ENCODE peak calls at places on chromosomes 2 and 18, in six cellular contexts. O is RWPE1, G is left ventricle myocardium inferior, H is A549, U is cardiac fibroblast, F is upper lobe of right lung. L is an unnamed sample.
A peak's percentile ranks its signal among the peaks of the same experiment; 100 is the strongest.

GRCh38 chr2:69789129-69789528 is 40.3 kb upstream of the GMCL1 start:
- DNase-seq in F (no peak), O (no peak), H (peak; percentile 91), U (peak; percentile 93), G (no peak), L (peak; percentile 95)

GRCh38 chr2:135960598-135961551 is 24.6 kb downstream of the DARS1 start:
- DNase-seq in H (no peak), O (no peak), U (peak; percentile 51), F (no peak), G (no peak), L (no peak)

GRCh38 chr18:57744211-57744694 is 58.9 kb downstream of the ATP8B1 start:
- DNase-seq in G (no peak), U (peak; percentile 84), F (no peak), O (no peak), H (peak; percentile 57), L (no peak)

GRCh38 chr2:127175821-127176354 is 44.2 kb downstream of the CYP27C1 start:
- DNase-seq in O (no peak), G (no peak), H (no peak), F (no peak), U (peak; percentile 19), L (peak; percentile 79)

GRCh38 chr18:21629089-21629832 is 17.1 kb downstream of the SNRPD1 start:
- DNase-seq in O (no peak), G (no peak), H (no peak), F (no peak), U (no peak), L (no peak)

GRCh38 chr2:118097657-118098056 is 9.4 kb downstream of the INSIG2 start:
- DNase-seq in H (no peak), O (no peak), U (peak; percentile 54), F (no peak), G (no peak), L (no peak)

GRCh38 chr18:58262581-58262980 is 218.6 kb downstream of the NEDD4L start:
- DNase-seq in H (no peak), O (no peak), G (no peak), U (no peak), F (no peak), L (no peak)

GRCh38 chr18:39414009-39414700 is 1848.6 kb upstream of the CELF4 start:
- DNase-seq in U (peak; percentile 53), G (no peak), H (peak; percentile 7), F (no peak), O (peak; percentile 46), L (peak; percentile 35)

GRCh38 chr2:113058998-113059960 is at the start of gene IL36RN:
- DNase-seq in O (no peak), G (no peak), U (no peak), H (no peak), F (no peak), L (no peak)

GRCh38 chr2:132465917-132466316 is 49.3 kb downstream of the GPR39 start:
- DNase-seq in G (no peak), U (peak; percentile 28), O (no peak), F (no peak), H (no peak), L (no peak)

GRCh38 chr2:15557947-15558346 is 3.2 kb downstream of the NBAS start:
- DNase-seq in G (no peak), U (no peak), H (no peak), F (no peak), O (no peak), L (no peak)

GRCh38 chr18:78268226-78268625 is 711.4 kb upstream of the SALL3 start:
- DNase-seq in U (no peak), G (no peak), O (no peak), H (no peak), F (no peak), L (no peak)

GRCh38 chr2:95058989-95059601 is 33.6 kb downstream of the MAL start:
- DNase-seq in F (peak; percentile 59), U (no peak), G (no peak), O (no peak), H (no peak), L (no peak)

GRCh38 chr18:63216497-63216896 is 103.1 kb downstream of the BCL2 start:
- DNase-seq in F (no peak), U (no peak), O (no peak), G (no peak), H (no peak), L (no peak)

GRCh38 chr18:24600076-24600654 is 139.7 kb downstream of the HRH4 start:
- DNase-seq in H (peak; percentile 41), G (no peak), O (peak; percentile 36), F (no peak), U (peak; percentile 71), L (peak; percentile 36)

GRCh38 chr2:216596986-216597509 is 36.2 kb upstream of the IGFBP2 start:
- DNase-seq in H (no peak), U (no peak), G (no peak), O (no peak), F (no peak), L (no peak)

GRCh38 chr2:157362627-157363026 is 37.0 kb upstream of the ERMN start:
- DNase-seq in O (no peak), U (no peak), F (no peak), G (no peak), H (no peak), L (no peak)

GRCh38 chr2:10918661-10919414 is 7.1 kb downstream of the KCNF1 start:
- DNase-seq in O (no peak), U (peak; percentile 40), H (no peak), G (peak; percentile 37), F (no peak), L (no peak)

GRCh38 chr18:24595556-24595955 is 135.1 kb downstream of the HRH4 start:
- DNase-seq in H (no peak), O (no peak), F (peak; percentile 71), G (no peak), U (no peak), L (no peak)

GRCh38 chr2:82539222-82539621 is 1919.9 kb downstream of the SUCLG1 start:
- DNase-seq in F (no peak), O (no peak), H (no peak), U (no peak), G (no peak), L (no peak)

GRCh38 chr18:10457798-10458197 is 3.4 kb downstream of the APCDD1 start:
- DNase-seq in O (no peak), F (no peak), U (no peak), H (no peak), G (no peak), L (no peak)

GRCh38 chr18:45777393-45777792 is 48.1 kb upstream of the SIGLEC15 start:
- DNase-seq in G (no peak), U (peak; percentile 84), O (peak; percentile 27), F (no peak), H (no peak), L (peak; percentile 86)

DNA sequence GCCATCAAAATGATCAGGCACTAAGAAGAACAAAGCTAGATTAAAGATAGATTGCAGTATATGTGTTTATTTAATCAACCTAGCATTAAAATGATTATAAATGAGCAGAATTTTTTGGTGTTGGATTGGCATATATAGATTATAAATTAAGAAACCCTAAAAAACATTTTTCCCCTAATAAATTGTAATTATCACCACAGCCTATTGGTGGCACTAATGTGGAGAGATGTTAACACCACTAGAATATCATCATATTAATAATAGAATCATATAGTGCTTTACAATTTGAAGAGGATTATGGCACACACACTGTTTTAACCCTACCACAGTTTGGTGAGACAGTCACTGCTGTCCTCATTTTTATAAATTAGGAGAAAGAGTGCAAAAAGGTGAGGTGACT is 112.4 kb upstream of the RND3 start:
- DNase-seq in U (no peak), O (no peak), F (no peak), G (no peak), H (no peak), L (no peak)
- TF ChIP-seq CTCF in U (peak; percentile 14), O (no peak), F (peak; percentile 25), G (peak; percentile 19), H (no peak), L (peak; percentile 46)

GRCh38 chr18:13216092-13216582 is 2.4 kb upstream of the LDLRAD4 start:
- DNase-seq in F (peak; percentile 75), O (peak; percentile 31), U (peak; percentile 54), G (peak; percentile 72), H (peak; percentile 71), L (peak; percentile 38)

GRCh38 chr18:13217971-13218375 is 587 bp upstream of the LDLRAD4 start:
- DNase-seq in F (peak; percentile 74), O (no peak), G (peak; percentile 57), U (peak; percentile 3), H (no peak), L (no peak)

GRCh38 chr18:13217466-13217961 is 1.0 kb upstream of the LDLRAD4 start:
- DNase-seq in O (no peak), G (peak; percentile 78), H (peak; percentile 39), U (peak; percentile 16), F (peak; percentile 76), L (no peak)

GRCh38 chr18:13218376-13219011 is at the start of gene LDLRAD4:
- DNase-seq in H (no peak), G (peak; percentile 65), F (no peak), U (peak; percentile 2), O (no peak), L (no peak)

GRCh38 chr18:13216732-13217465 is 1.7 kb upstream of the LDLRAD4 start:
- DNase-seq in O (no peak), H (no peak), G (peak; percentile 59), F (peak; percentile 74), U (peak; percentile 2), L (no peak)
- TF ChIP-seq CTCF in O (peak; percentile 67), H (peak; percentile 28), G (peak; percentile 61), F (peak; percentile 27), U (no peak), L (no peak)

DNA sequence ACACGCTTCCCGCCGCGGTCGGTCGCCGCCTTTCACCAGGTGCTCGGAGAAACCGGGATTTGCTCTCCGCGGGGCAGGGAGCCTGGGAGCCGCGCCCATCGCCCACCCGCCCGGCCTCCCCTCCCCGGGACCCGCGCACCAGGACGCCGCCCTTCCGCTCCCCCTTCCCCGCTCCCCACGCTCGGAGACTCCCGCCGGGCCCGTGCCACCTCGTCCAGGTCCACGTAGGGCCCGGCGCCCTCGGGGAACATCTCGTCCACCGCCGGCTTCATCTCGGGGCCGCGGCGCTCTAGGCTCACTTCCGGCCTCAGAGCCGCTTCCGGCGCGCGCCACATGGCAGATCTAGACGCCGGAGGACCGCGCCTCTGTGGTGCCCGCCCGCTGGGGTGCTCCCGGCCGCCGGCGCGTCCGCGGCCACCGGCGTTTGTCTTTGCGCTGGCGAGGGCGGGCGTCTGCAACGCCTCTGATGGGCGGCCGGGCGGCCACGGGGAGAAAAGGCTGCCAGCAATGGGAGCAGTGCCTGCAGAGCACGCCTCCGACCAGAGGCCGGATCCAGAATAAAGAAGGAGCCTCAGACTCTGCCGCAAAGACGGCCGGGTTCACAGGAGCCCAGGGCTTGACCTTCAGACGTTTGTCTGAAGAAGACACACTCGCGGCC is at the start of gene COPS9:
- DNase-seq in U (peak; percentile 89), O (peak; percentile 89), F (peak; percentile 94), H (peak; percentile 89), G (peak; percentile 87), L (peak; percentile 87)
- TF ChIP-seq CTCF in U (no peak), O (no peak), F (no peak), H (no peak), G (no peak), L (peak; percentile 10)

GRCh38 chr2:152557273-152557879 is 159.9 kb downstream of the PRPF40A start:
- DNase-seq in U (no peak), G (no peak), H (no peak), O (no peak), F (no peak), L (no peak)

GRCh38 chr2:152553518-152553917 is 163.7 kb downstream of the PRPF40A start:
- DNase-seq in O (no peak), U (no peak), H (no peak), G (no peak), F (no peak), L (no peak)

GRCh38 chr2:152556506-152556905 is 160.8 kb downstream of the PRPF40A start:
- DNase-seq in H (no peak), O (no peak), U (no peak), F (no peak), G (no peak), L (no peak)

GRCh38 chr2:152552868-152553267 is 164.4 kb downstream of the PRPF40A start:
- DNase-seq in H (no peak), F (no peak), O (no peak), G (no peak), U (no peak), L (no peak)

GRCh38 chr2:152555048-152555447 is 162.2 kb downstream of the PRPF40A start:
- DNase-seq in F (no peak), U (peak; percentile 28), H (peak; percentile 17), G (no peak), O (no peak), L (no peak)
- TF ChIP-seq CTCF in F (peak; percentile 14), U (peak; percentile 39), H (peak; percentile 46), G (peak; percentile 29), O (no peak), L (peak; percentile 63)

L was measured in HFFc6.